ENCODE peak calls at places on chromosomes 16 and 17, in eight cellular contexts. M is HFF-Myc, S is mucosa of descending colon, B is activated T-cell treated with anti-CD3 and anti-CD28 coated beads for 1 hour, Y is tibial nerve, N is lower lobe of right lung, E is ovary, G is sigmoid colon. U is an unnamed sample.

GRCh38 chr16:82738699-82739098 is 111.9 kb downstream of the CDH13 start:
- DNase-seq in M (no peak), S (no peak), B (no peak), Y (no peak), N (no peak), E (no peak), G (no peak), U (no peak)

GRCh38 chr16:23836404-23837291 is 865 bp downstream of the PRKCB start:
- DNase-seq in M (no peak), S (peak; percentile 54), B (peak; percentile 37), Y (no peak), N (peak; percentile 67), E (no peak), G (peak; percentile 65), U (no peak)

GRCh38 chr16:8565498-8565897 is 24.8 kb downstream of the TMEM114 start:
- DNase-seq in M (no peak), S (no peak), B (no peak), Y (no peak), N (no peak), E (no peak), G (no peak), U (no peak)

GRCh38 chr17:47254403-47254943 is 846 bp downstream of the ITGB3 start:
- DNase-seq in M (no peak), S (no peak), B (no peak), Y (no peak), N (no peak), E (no peak), G (peak; percentile 66), U (no peak)

GRCh38 chr17:39813631-39814030 is 50.5 kb downstream of the IKZF3 start:
- DNase-seq in M (no peak), S (no peak), B (peak; percentile 24), Y (no peak), N (no peak), E (no peak), G (no peak), U (no peak)

GRCh38 chr17:77489898-77490265 is 349.1 kb downstream of the SEC14L1 start:
- DNase-seq in M (no peak), S (peak; percentile 66), B (no peak), Y (peak; percentile 83), N (peak; percentile 53), E (peak; percentile 49), G (peak; percentile 96), U (no peak)

GRCh38 chr17:78709119-78709681 is 72.9 kb downstream of the CYTH1 start:
- DNase-seq in M (no peak), S (no peak), B (no peak), Y (no peak), N (no peak), E (no peak), G (no peak), U (no peak)

GRCh38 chr16:77963185-77964044 is 58.9 kb upstream of the CLEC3A start:
- DNase-seq in M (no peak), S (no peak), B (no peak), Y (no peak), N (no peak), E (no peak), G (no peak), U (no peak)

GRCh38 chr16:83552193-83552592 is 255.6 kb upstream of the HSBP1 start:
- DNase-seq in M (peak; percentile 17), S (no peak), B (no peak), Y (no peak), N (no peak), E (no peak), G (no peak), U (no peak)

GRCh38 chr17:8894673-8895578 is 27.5 kb upstream of the PIK3R6 start:
- DNase-seq in M (peak; percentile 36), S (peak; percentile 55), B (no peak), Y (peak; percentile 36), N (no peak), E (no peak), G (no peak), U (peak; percentile 29)

GRCh38 chr16:28012031-28012445 is 51.5 kb downstream of the GSG1L start:
- DNase-seq in M (peak; percentile 19), S (no peak), B (no peak), Y (no peak), N (no peak), E (peak; percentile 24), G (no peak), U (no peak)

GRCh38 chr17:74677558-74678466 is 34.9 kb downstream of the CD300LF start:
- DNase-seq in M (peak; percentile 2), S (no peak), B (no peak), Y (peak; percentile 38), N (no peak), E (no peak), G (no peak), U (peak; percentile 99)

GRCh38 chr16:77675464-77676324 is 46.6 kb upstream of the NUDT7 start:
- DNase-seq in M (peak; percentile 59), S (peak; percentile 26), B (peak; percentile 41), Y (peak; percentile 64), N (no peak), E (peak; percentile 46), G (peak; percentile 78), U (peak; percentile 91)

GRCh38 chr17:77526728-77527355 is 386.1 kb downstream of the SEC14L1 start:
- DNase-seq in M (no peak), S (no peak), B (no peak), Y (no peak), N (no peak), E (no peak), G (no peak), U (no peak)